ENCODE peak calls at places on chromosomes 3 and 15, in nine cellular contexts. D, S, O, B, G, J, L, R and Y are unnamed samples.

GRCh38 chr3:44557074-44557473 is 2.1 kb downstream of the ZKSCAN7 start:
- DNase-seq in O (no peak), S (no peak), R (no peak), L (no peak), D (no peak), B (no peak), J (no peak), G (no peak), Y (no peak)

GRCh38 chr15:34275154-34275553 is 50.3 kb downstream of the EMC4 start:
- DNase-seq in O (no peak), S (no peak), B (peak), J (peak), G (no peak), R (no peak), L (no peak), D (no peak), Y (no peak)

GRCh38 chr15:52765779-52766178 is 24.4 kb downstream of the ONECUT1 start:
- DNase-seq in B (no peak), L (no peak), J (no peak), O (no peak), S (no peak), R (peak), G (no peak), D (no peak), Y (no peak)

GRCh38 chr3:159917141-159917540 is 71.5 kb upstream of the IL12A start:
- DNase-seq in G (no peak), L (no peak), D (no peak), B (no peak), S (no peak), O (no peak), R (no peak), J (no peak), Y (no peak)

GRCh38 chr3:59318881-59319280 is 269.1 kb upstream of the CFAP20DC start:
- DNase-seq in G (no peak), B (no peak), R (no peak), O (no peak), J (no peak), S (no peak), D (no peak), L (no peak), Y (no peak)

GRCh38 chr3:134864644-134865043 is 69.6 kb downstream of the EPHB1 start:
- DNase-seq in L (no peak), J (no peak), B (peak), O (peak), R (no peak), D (no peak), G (no peak), S (no peak), Y (no peak)

GRCh38 chr3:49716691-49717538 is 2.6 kb downstream of the AMIGO3 start:
- DNase-seq in R (no peak), O (no peak), S (no peak), J (no peak), L (no peak), D (peak), B (no peak), G (no peak), Y (no peak)

GRCh38 chr15:89400997-89401590 is 66.5 kb upstream of the POLG start:
- DNase-seq in J (no peak), O (no peak), L (no peak), G (no peak), D (no peak), S (no peak), R (no peak), B (no peak), Y (no peak)

GRCh38 chr3:195260286-195260905 is 10.6 kb downstream of the XXYLT1 start:
- DNase-seq in O (peak), B (peak), D (peak), G (no peak), R (peak), J (no peak), S (no peak), L (no peak), Y (no peak)

GRCh38 chr15:42919794-42920280 is 741 bp downstream of the TTBK2 start:
- DNase-seq in D (no peak), R (peak), B (peak), O (peak), J (peak), S (peak), L (peak), G (no peak), Y (no peak)

GRCh38 chr15:59866642-59867041 is 137.5 kb upstream of the FOXB1 start:
- DNase-seq in R (no peak), J (no peak), G (no peak), O (no peak), B (no peak), D (no peak), S (no peak), L (peak), Y (no peak)

GRCh38 chr3:11238880-11239279 is 33.3 kb upstream of the ATG7 start:
- DNase-seq in R (peak), B (peak), S (no peak), D (no peak), J (peak), G (no peak), L (no peak), O (no peak), Y (peak)

GRCh38 chr3:133548090-133548489 is 25.4 kb upstream of the CDV3 start:
- DNase-seq in D (no peak), O (no peak), B (no peak), L (no peak), R (peak), G (no peak), J (no peak), S (no peak), Y (no peak)

GRCh38 chr3:155292693-155293092 is 790 bp downstream of the STRIT1 start:
- DNase-seq in B (no peak), S (no peak), O (no peak), G (no peak), D (no peak), R (no peak), L (no peak), J (no peak), Y (no peak)

GRCh38 chr3:38122712-38123290 is 14.1 kb downstream of the ACAA1 start:
- DNase-seq in D (peak), J (no peak), B (no peak), O (no peak), G (no peak), S (no peak), L (no peak), R (no peak), Y (no peak)

GRCh38 chr3:111811811-111812210 is 47.3 kb upstream of the PHLDB2 start:
- DNase-seq in J (no peak), O (no peak), L (no peak), B (no peak), R (no peak), D (no peak), G (no peak), S (no peak), Y (no peak)

GRCh38 chr3:31065765-31066164 is 171.3 kb upstream of the GADL1 start:
- DNase-seq in D (no peak), L (no peak), O (no peak), G (no peak), B (no peak), J (peak), R (no peak), S (no peak), Y (no peak)

GRCh38 chr3:66299893-66300292 is 79.1 kb downstream of the SLC25A26 start:
- DNase-seq in J (no peak), D (no peak), G (no peak), S (no peak), R (no peak), B (no peak), O (no peak), L (no peak), Y (no peak)